ENCODE peak calls at places on chromosomes 7 and 10, in seven cellular contexts. F is adrenal gland, P is fibroblast of mammary gland, C is choroid plexus epithelial cell, L is HFF-Myc, Z is BJ, J is body of pancreas. Q is an unnamed sample.

GRCh38 chr7:96697822-96698221 is 11.8 kb downstream of the SEM1 start:
- DNase-seq in J (no peak), L (no peak), F (no peak), Z (no peak), C (peak), P (no peak), Q (no peak)

GRCh38 chr7:103941978-103942377 is 47.5 kb downstream of the RELN start:
- DNase-seq in C (no peak), F (no peak), L (no peak), J (no peak), Z (no peak), P (no peak), Q (no peak)

GRCh38 chr10:80541144-80541750 is 3.5 kb downstream of the SH2D4B start:
- DNase-seq in Z (no peak), C (no peak), L (no peak), J (no peak), F (no peak), P (no peak), Q (no peak)

GRCh38 chr10:89091501-89091900 is 100.9 kb downstream of the FAS start:
- DNase-seq in F (no peak), J (no peak), C (peak), L (no peak), P (peak), Z (no peak), Q (no peak)

GRCh38 chr10:5943536-5943935 is 33.8 kb downstream of the IL15RA start:
- DNase-seq in C (no peak), F (peak), Z (peak), J (peak), L (no peak), P (peak), Q (no peak)

GRCh38 chr7:42831051-42831952 is 80.6 kb downstream of the C7orf25 start:
- DNase-seq in Z (no peak), J (peak), C (peak), P (peak), L (peak), F (peak), Q (no peak)

GRCh38 chr10:133158756-133159610 is 1.0 kb upstream of the KNDC1 start:
- DNase-seq in Z (no peak), L (no peak), P (no peak), F (peak), C (peak), J (no peak), Q (no peak)

GRCh38 chr7:130887182-130888016 is 153.4 kb upstream of the KLF14 start:
- DNase-seq in F (no peak), J (no peak), L (no peak), P (peak), Z (peak), C (peak), Q (no peak)

GRCh38 chr10:117075064-117075463 is 63.0 kb downstream of the VAX1 start:
- DNase-seq in Z (no peak), J (no peak), P (peak), L (no peak), C (peak), F (no peak), Q (no peak)

GRCh38 chr10:131860806-131861440 is 39.9 kb upstream of the PPP2R2D start:
- DNase-seq in Z (no peak), C (no peak), F (no peak), P (no peak), L (no peak), J (no peak), Q (no peak)

GRCh38 chr10:109253306-109253705 is 670.0 kb downstream of the XPNPEP1 start:
- DNase-seq in P (no peak), Z (no peak), F (no peak), C (no peak), L (no peak), J (no peak), Q (no peak)

GRCh38 chr10:68832596-68832995 is 5.3 kb downstream of the STOX1 start:
- DNase-seq in Z (no peak), P (no peak), L (no peak), C (no peak), J (no peak), F (no peak), Q (peak)

GRCh38 chr10:125189162-125189561 is 28.8 kb upstream of the CTBP2 start:
- DNase-seq in Z (no peak), P (no peak), F (no peak), L (no peak), J (no peak), C (no peak), Q (no peak)

GRCh38 chr10:86759073-86759672 is 2.8 kb downstream of the BMPR1A start:
- DNase-seq in C (peak), Z (no peak), P (no peak), J (no peak), F (no peak), L (no peak), Q (no peak)

GRCh38 chr10:71848325-71849277 is 2.5 kb downstream of the PSAP start:
- DNase-seq in J (no peak), L (no peak), Z (no peak), F (no peak), P (peak), C (no peak), Q (no peak)

GRCh38 chr7:132415259-132415658 is 161.0 kb downstream of the PLXNA4 start:
- DNase-seq in F (no peak), C (no peak), L (no peak), Z (no peak), P (no peak), J (no peak), Q (no peak)

GRCh38 chr7:91414734-91415133 is 150.5 kb downstream of the FZD1 start:
- DNase-seq in L (no peak), Z (no peak), F (no peak), C (no peak), J (no peak), P (no peak), Q (no peak)

GRCh38 chr10:4061441-4061951 is 276.5 kb upstream of the KLF6 start:
- DNase-seq in F (no peak), Z (no peak), L (no peak), J (no peak), C (peak), P (peak), Q (no peak)

GRCh38 chr7:158309844-158310763 is 277.5 kb downstream of the PTPRN2 start:
- DNase-seq in L (no peak), J (no peak), C (no peak), P (no peak), Z (no peak), F (no peak), Q (no peak)

GRCh38 chr7:75869776-75870379 is 9.0 kb upstream of the RHBDD2 start:
- DNase-seq in C (no peak), Z (no peak), J (no peak), P (peak), L (no peak), F (no peak), Q (no peak)

GRCh38 chr10:46518028-46518725 is 38.3 kb downstream of the GPRIN2 start:
- DNase-seq in Z (no peak), L (no peak), C (no peak), F (no peak), J (no peak), P (no peak), Q (no peak)

GRCh38 chr10:61139230-61139928 is 195.4 kb upstream of the RHOBTB1 start:
- DNase-seq in C (no peak), J (no peak), L (no peak), F (peak), P (no peak), Z (no peak), Q (no peak)

GRCh38 chr7:27575647-27576046 is 87.0 kb downstream of the HIBADH start:
- DNase-seq in C (no peak), J (no peak), F (no peak), L (no peak), P (no peak), Z (no peak), Q (no peak)

GRCh38 chr7:35508623-35509400 is 186.1 kb downstream of the HERPUD2 start:
- DNase-seq in P (no peak), Z (no peak), J (no peak), L (no peak), C (peak), F (no peak), Q (no peak)

GRCh38 chr10:58782876-58783859 is 270.5 kb downstream of the BICC1 start:
- DNase-seq in C (peak), J (no peak), P (peak), L (peak), Z (peak), F (no peak), Q (no peak)

GRCh38 chr10:2279666-2280065 is 542.3 kb upstream of the ADARB2 start:
- DNase-seq in P (no peak), J (no peak), F (no peak), Z (no peak), L (no peak), C (no peak), Q (peak)

GRCh38 chr10:29669149-29669548 is 34.4 kb upstream of the SVIL start:
- DNase-seq in J (no peak), F (no peak), P (peak), C (no peak), Z (no peak), L (no peak), Q (no peak)

GRCh38 chr10:133166504-133166827 is 6.4 kb downstream of the KNDC1 start:
- DNase-seq in Z (no peak), F (no peak), J (no peak), P (no peak), C (no peak), L (no peak), Q (no peak)

GRCh38 chr7:46775776-46776175 is 806.1 kb downstream of the TNS3 start:
- DNase-seq in C (peak), P (no peak), F (no peak), J (no peak), L (no peak), Z (peak), Q (no peak)

GRCh38 chr10:99834410-99834809 is 52.0 kb downstream of the ABCC2 start:
- DNase-seq in F (no peak), C (peak), Z (peak), L (peak), J (no peak), P (peak), Q (no peak)

GRCh38 chr7:138979226-138979979 is 1.8 kb downstream of the KIAA1549 start:
- DNase-seq in P (no peak), F (no peak), Z (no peak), J (peak), L (no peak), C (peak), Q (no peak)
- H3K4me3 ChIP-seq in P (no peak), F (no peak), Z (peak), J (no peak), L (peak), C (no peak), Q (peak)

GRCh38 chr7:30159698-30160143 is 24.9 kb downstream of the MTURN start:
- DNase-seq in P (peak), C (peak), J (peak), F (peak), L (no peak), Z (no peak), Q (no peak)
- TF ChIP-seq CTCF in P (peak), C (peak), J (peak), F (no peak), L (peak), Z (peak), Q (peak)

GRCh38 chr10:101778781-101779543 is 3.0 kb upstream of the FGF8 start:
- DNase-seq in L (no peak), F (peak), Z (no peak), P (peak), C (peak), J (peak), Q (no peak)

GRCh38 chr10:101778151-101778780 is 2.4 kb upstream of the FGF8 start:
- DNase-seq in J (no peak), C (no peak), F (no peak), P (no peak), L (no peak), Z (no peak), Q (no peak)

GRCh38 chr10:101775273-101776131 is at the start of gene FGF8:
- DNase-seq in Z (no peak), P (no peak), L (no peak), F (no peak), C (no peak), J (no peak), Q (no peak)

GRCh38 chr10:101777857-101778145 is 1.9 kb upstream of the FGF8 start:
- DNase-seq in P (no peak), L (no peak), F (no peak), J (no peak), Z (no peak), C (no peak), Q (no peak)

DNA sequence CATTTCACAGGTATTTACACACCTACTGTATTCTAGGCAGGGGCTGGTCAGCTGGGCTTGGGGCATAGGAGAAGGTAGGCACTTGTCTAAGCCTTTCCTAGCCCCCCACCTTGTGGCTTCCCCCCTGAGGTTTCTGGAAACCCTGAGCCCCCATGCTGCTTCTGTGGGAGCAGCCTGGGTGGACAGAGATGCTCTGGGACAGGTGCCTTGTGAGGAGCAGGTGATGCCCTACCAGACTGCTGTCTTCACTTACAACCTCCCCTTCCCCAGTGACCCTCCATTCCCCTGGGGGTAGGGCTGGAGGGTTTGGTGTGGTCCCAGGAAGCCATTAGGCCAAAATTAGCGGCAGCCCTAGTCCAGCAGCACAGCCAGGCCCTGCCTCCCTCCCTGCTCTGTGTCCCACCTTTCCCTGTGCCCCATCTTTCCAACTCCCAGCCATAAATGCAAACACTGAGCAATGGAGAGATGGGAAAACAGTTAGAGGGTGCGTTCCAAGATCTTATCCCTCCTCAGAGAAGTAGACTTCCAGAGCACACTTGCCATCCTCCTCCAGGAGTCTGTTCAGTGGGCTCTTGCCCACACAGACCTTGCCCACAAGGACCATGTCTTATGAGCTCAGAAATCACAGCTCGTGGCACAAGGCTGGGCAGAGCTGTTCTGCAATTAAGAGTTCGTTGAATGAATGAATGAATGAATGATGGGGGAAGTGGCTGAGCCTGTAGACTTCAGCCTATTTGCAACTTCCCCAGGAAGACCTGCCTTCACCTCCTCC is 1.4 kb upstream of the FGF8 start:
- DNase-seq in C (no peak), J (no peak), F (no peak), P (no peak), L (no peak), Z (no peak), Q (no peak)
- H3K4me3 ChIP-seq in C (no peak), J (no peak), F (no peak), P (no peak), L (no peak), Z (no peak), Q (no peak)

DNA sequence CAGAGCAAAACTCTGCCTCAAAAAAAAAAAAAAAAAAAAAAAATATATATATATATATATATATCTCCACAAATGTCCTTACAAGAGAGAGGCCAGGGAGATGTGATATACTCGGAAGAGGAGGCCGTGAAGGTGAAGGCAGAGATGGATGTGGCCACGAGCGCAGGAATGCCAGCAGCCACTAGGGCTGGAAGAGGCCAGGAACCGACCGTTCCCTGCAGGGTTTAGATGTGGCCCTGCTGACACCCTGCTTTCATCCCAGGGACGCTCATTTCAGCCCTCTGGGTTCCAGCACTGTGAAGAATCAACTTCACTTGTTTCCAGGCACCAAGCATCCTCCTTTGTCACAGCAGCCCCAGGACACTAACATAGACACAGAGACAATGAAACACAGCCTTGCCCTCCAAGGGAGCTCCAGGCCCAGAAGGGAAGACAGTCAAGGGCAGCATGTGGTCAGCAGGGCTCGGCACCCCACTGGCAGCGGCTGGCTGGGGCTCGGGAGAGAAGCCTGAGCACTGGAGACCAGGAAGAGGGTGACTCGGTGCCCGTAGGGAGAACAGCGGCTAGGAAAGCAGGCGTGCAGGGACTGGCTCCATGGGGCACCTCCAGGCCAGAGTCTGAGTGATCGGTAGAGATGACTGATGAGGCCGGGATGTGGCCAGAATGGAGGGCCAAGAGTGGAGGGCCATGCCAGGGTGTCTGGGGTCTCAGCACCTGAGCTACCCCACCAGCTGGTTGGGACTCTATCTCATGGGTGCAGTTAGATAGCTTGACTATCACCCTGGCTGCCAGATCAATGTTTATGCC is 7.6 kb downstream of the WDR86 start:
- DNase-seq in P (no peak), C (no peak), L (no peak), Z (no peak), J (no peak), F (no peak), Q (no peak)
- TF ChIP-seq CTCF in P (no peak), C (peak), L (no peak), Z (no peak), J (no peak), F (no peak), Q (no peak)

DNA sequence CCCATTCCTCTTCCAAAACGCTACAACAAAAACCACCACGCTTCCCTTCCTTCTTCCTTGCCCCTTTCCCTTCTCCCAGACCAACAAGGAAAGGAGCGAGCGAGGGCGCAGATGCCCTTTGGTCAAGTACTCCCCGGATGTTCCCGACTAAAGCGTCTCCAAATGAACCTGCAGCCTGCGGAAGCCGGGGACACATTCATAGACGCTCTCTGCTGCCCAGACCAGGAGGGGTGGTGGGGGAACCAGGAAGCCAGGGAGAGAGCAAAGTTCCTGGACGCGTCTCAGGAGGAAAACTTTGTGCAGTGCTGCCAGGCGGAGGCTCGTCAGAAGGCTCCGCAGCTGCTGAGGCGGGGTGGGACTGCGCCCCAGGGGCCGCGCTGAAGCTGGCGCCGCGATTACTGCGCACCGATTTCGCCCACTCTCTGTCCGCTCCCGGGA is 754 bp downstream of the SEMA3D start:
- DNase-seq in P (peak), C (peak), Z (no peak), F (peak), L (peak), J (no peak), Q (no peak)
- H3K4me3 ChIP-seq in P (peak), C (peak), Z (peak), F (no peak), L (peak), J (no peak), Q (peak)

DNA sequence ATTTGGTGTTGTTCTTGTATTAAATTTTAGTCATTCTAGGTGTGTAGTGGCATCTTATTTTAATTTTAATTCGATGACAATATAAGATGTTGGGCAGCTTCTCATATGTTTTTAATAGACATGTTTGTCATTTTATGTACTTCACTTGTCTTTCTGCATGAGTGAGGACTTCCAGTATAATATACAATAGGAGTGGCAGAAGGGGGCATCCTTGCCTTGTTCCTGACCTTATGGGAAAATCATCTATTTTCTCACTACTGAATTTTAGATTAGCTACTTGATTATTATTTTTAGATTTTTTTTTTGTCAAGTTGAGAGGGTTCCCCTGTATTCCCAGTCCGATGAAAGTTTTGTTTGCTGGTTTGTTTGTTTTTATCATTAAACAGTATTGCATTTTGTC is 495.2 kb upstream of the GRM3 start:
- DNase-seq in Z (no peak), L (no peak), C (no peak), J (no peak), P (no peak), F (no peak), Q (no peak)
- TF ChIP-seq CTCF in Z (no peak), L (no peak), C (no peak), J (no peak), P (no peak), F (no peak), Q (no peak)

GRCh38 chr10:91711885-91712284 is 79.0 kb upstream of the PPP1R3C start:
- DNase-seq in C (no peak), F (no peak), Z (no peak), J (no peak), L (no peak), P (no peak), Q (no peak)
- H3K4me3 ChIP-seq in C (no peak), F (no peak), Z (no peak), J (no peak), L (no peak), P (no peak), Q (no peak)

GRCh38 chr7:3650844-3651243 is 349.8 kb downstream of the SDK1 start:
- DNase-seq in L (no peak), P (no peak), Z (no peak), C (peak), J (no peak), F (no peak), Q (no peak)

GRCh38 chr7:3648276-3648675 is 347.2 kb downstream of the SDK1 start:
- DNase-seq in Z (no peak), F (no peak), C (peak), J (no peak), P (peak), L (no peak), Q (no peak)

GRCh38 chr7:3649678-3650445 is 348.8 kb downstream of the SDK1 start:
- DNase-seq in L (no peak), F (no peak), J (no peak), Z (no peak), P (peak), C (peak), Q (no peak)

DNA sequence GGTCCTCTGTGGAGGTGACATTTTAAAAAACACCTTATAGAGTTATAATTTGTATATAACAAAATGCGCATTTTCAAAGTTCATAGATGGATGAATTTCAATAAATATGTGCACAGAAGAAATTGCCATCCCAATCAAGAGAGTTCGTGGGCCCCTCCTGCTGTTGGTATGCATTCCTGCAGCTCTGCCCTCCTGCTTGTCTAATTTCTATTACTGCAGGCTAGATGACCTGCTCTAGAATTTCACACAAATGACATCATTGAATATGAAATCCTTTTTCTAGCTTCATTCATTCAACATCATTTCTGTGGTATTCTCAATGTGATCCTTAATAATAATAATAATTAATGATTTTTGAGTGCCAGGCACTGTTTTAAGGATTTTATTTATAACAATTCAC is 348.2 kb downstream of the SDK1 start:
- DNase-seq in F (no peak), L (no peak), C (peak), P (no peak), J (no peak), Z (no peak), Q (no peak)
- TF ChIP-seq CTCF in F (no peak), L (no peak), C (peak), P (no peak), J (no peak), Z (no peak), Q (peak)